ENCODE peak calls at places on chromosomes 11 and 22, in nine cellular contexts. One of them, this sample, is unnamed.
A peak's percentile ranks its signal among the peaks of the same experiment; 100 is the strongest.

GRCh38 chr11:69836401-69836800 is 17.2 kb upstream of the FGF3 start:
- DNase-seq in RPMI8226: no peak
- DNase-seq in activated CD8-positive, alpha-beta memory T cell treated with anti-CD3 and anti-CD28 coated beads for 1 hour: no peak
- DNase-seq in stomach: no peak
- DNase-seq in suprapubic skin: peak; percentile 31
- DNase-seq in NCI-H1436: no peak
- DNase-seq in adrenal gland: no peak
- DNase-seq in C1 segment of cervical spinal cord: no peak
- DNase-seq in GM04503: no peak
- DNase-seq in this sample: peak; percentile 35

GRCh38 chr11:64015935-64016468 is 19.7 kb upstream of the FLRT1 start:
- DNase-seq in RPMI8226: no peak
- DNase-seq in activated CD8-positive, alpha-beta memory T cell treated with anti-CD3 and anti-CD28 coated beads for 1 hour: no peak
- DNase-seq in stomach: no peak
- DNase-seq in suprapubic skin: no peak
- DNase-seq in NCI-H1436: no peak
- DNase-seq in adrenal gland: no peak
- DNase-seq in C1 segment of cervical spinal cord: no peak
- DNase-seq in GM04503: no peak
- DNase-seq in this sample: no peak

GRCh38 chr11:131914299-131914902 is 544.0 kb downstream of the NTM start:
- DNase-seq in RPMI8226: no peak
- DNase-seq in activated CD8-positive, alpha-beta memory T cell treated with anti-CD3 and anti-CD28 coated beads for 1 hour: no peak
- DNase-seq in stomach: no peak
- DNase-seq in suprapubic skin: no peak
- DNase-seq in NCI-H1436: no peak
- DNase-seq in adrenal gland: no peak
- DNase-seq in C1 segment of cervical spinal cord: no peak
- DNase-seq in GM04503: no peak
- DNase-seq in this sample: no peak

GRCh38 chr11:72573380-72573949 is 100.8 kb downstream of the PDE2A start:
- DNase-seq in RPMI8226: peak; percentile 32
- DNase-seq in activated CD8-positive, alpha-beta memory T cell treated with anti-CD3 and anti-CD28 coated beads for 1 hour: no peak
- DNase-seq in stomach: no peak
- DNase-seq in suprapubic skin: peak; percentile 63
- DNase-seq in NCI-H1436: peak; percentile 32
- DNase-seq in adrenal gland: no peak
- DNase-seq in C1 segment of cervical spinal cord: peak; percentile 11
- DNase-seq in GM04503: no peak
- DNase-seq in this sample: peak; percentile 70

GRCh38 chr11:78220218-78221157 is 31.8 kb downstream of the USP35 start:
- DNase-seq in RPMI8226: no peak
- DNase-seq in activated CD8-positive, alpha-beta memory T cell treated with anti-CD3 and anti-CD28 coated beads for 1 hour: no peak
- DNase-seq in stomach: no peak
- DNase-seq in suprapubic skin: peak; percentile 60
- DNase-seq in NCI-H1436: no peak
- DNase-seq in adrenal gland: no peak
- DNase-seq in C1 segment of cervical spinal cord: no peak
- DNase-seq in GM04503: no peak
- DNase-seq in this sample: no peak

GRCh38 chr11:113675003-113675471 is 31.1 kb downstream of the TMPRSS5 start:
- DNase-seq in RPMI8226: no peak
- DNase-seq in activated CD8-positive, alpha-beta memory T cell treated with anti-CD3 and anti-CD28 coated beads for 1 hour: no peak
- DNase-seq in stomach: no peak
- DNase-seq in suprapubic skin: no peak
- DNase-seq in NCI-H1436: no peak
- DNase-seq in adrenal gland: no peak
- DNase-seq in C1 segment of cervical spinal cord: no peak
- DNase-seq in GM04503: peak; percentile 92
- DNase-seq in this sample: no peak

GRCh38 chr22:19759459-19759993 is 1.1 kb upstream of the TBX1 start:
- DNase-seq in RPMI8226: no peak
- DNase-seq in activated CD8-positive, alpha-beta memory T cell treated with anti-CD3 and anti-CD28 coated beads for 1 hour: no peak
- DNase-seq in stomach: no peak
- DNase-seq in suprapubic skin: no peak
- DNase-seq in NCI-H1436: no peak
- DNase-seq in adrenal gland: no peak
- DNase-seq in C1 segment of cervical spinal cord: no peak
- DNase-seq in GM04503: no peak
- DNase-seq in this sample: no peak

GRCh38 chr22:30253205-30253852 is 6.8 kb upstream of the LIF start:
- DNase-seq in RPMI8226: no peak
- DNase-seq in activated CD8-positive, alpha-beta memory T cell treated with anti-CD3 and anti-CD28 coated beads for 1 hour: no peak
- DNase-seq in stomach: peak; percentile 43
- DNase-seq in suprapubic skin: no peak
- DNase-seq in NCI-H1436: no peak
- DNase-seq in adrenal gland: no peak
- DNase-seq in C1 segment of cervical spinal cord: peak; percentile 43
- DNase-seq in GM04503: no peak
- DNase-seq in this sample: peak; percentile 77

GRCh38 chr11:34916810-34917780 is 677 bp downstream of the PDHX start:
- DNase-seq in RPMI8226: no peak
- DNase-seq in activated CD8-positive, alpha-beta memory T cell treated with anti-CD3 and anti-CD28 coated beads for 1 hour: no peak
- DNase-seq in stomach: no peak
- DNase-seq in suprapubic skin: no peak
- DNase-seq in NCI-H1436: no peak
- DNase-seq in adrenal gland: no peak
- DNase-seq in C1 segment of cervical spinal cord: no peak
- DNase-seq in GM04503: no peak
- DNase-seq in this sample: no peak

GRCh38 chr11:17275376-17276235 is 933 bp upstream of the NUCB2 start:
- DNase-seq in RPMI8226: no peak
- DNase-seq in activated CD8-positive, alpha-beta memory T cell treated with anti-CD3 and anti-CD28 coated beads for 1 hour: no peak
- DNase-seq in stomach: no peak
- DNase-seq in suprapubic skin: no peak
- DNase-seq in NCI-H1436: no peak
- DNase-seq in adrenal gland: no peak
- DNase-seq in C1 segment of cervical spinal cord: peak; percentile 26
- DNase-seq in GM04503: no peak
- DNase-seq in this sample: no peak

GRCh38 chr11:22304337-22304961 is 33.7 kb upstream of the SLC17A6 start:
- DNase-seq in RPMI8226: peak; percentile 18
- DNase-seq in activated CD8-positive, alpha-beta memory T cell treated with anti-CD3 and anti-CD28 coated beads for 1 hour: no peak
- DNase-seq in stomach: no peak
- DNase-seq in suprapubic skin: no peak
- DNase-seq in NCI-H1436: peak; percentile 1
- DNase-seq in adrenal gland: no peak
- DNase-seq in C1 segment of cervical spinal cord: no peak
- DNase-seq in GM04503: no peak
- DNase-seq in this sample: no peak

GRCh38 chr11:65890324-65891179 is at the start of gene CCDC85B:
- DNase-seq in RPMI8226: peak; percentile 99
- DNase-seq in activated CD8-positive, alpha-beta memory T cell treated with anti-CD3 and anti-CD28 coated beads for 1 hour: peak; percentile 98
- DNase-seq in stomach: peak; percentile 99
- DNase-seq in suprapubic skin: peak; percentile 99
- DNase-seq in NCI-H1436: peak; percentile 92
- DNase-seq in adrenal gland: peak; percentile 98
- DNase-seq in C1 segment of cervical spinal cord: peak; percentile 96
- DNase-seq in GM04503: peak; percentile 72
- DNase-seq in this sample: peak; percentile 99

GRCh38 chr11:6927030-6927617 is 898 bp downstream of the ZNF215 start:
- DNase-seq in RPMI8226: peak; percentile 70
- DNase-seq in activated CD8-positive, alpha-beta memory T cell treated with anti-CD3 and anti-CD28 coated beads for 1 hour: no peak
- DNase-seq in stomach: no peak
- DNase-seq in suprapubic skin: no peak
- DNase-seq in NCI-H1436: peak; percentile 12
- DNase-seq in adrenal gland: no peak
- DNase-seq in C1 segment of cervical spinal cord: no peak
- DNase-seq in GM04503: no peak
- DNase-seq in this sample: no peak

GRCh38 chr11:86180860-86181259 is 63.7 kb upstream of the EED start:
- DNase-seq in RPMI8226: no peak
- DNase-seq in activated CD8-positive, alpha-beta memory T cell treated with anti-CD3 and anti-CD28 coated beads for 1 hour: no peak
- DNase-seq in stomach: no peak
- DNase-seq in suprapubic skin: no peak
- DNase-seq in NCI-H1436: no peak
- DNase-seq in adrenal gland: no peak
- DNase-seq in C1 segment of cervical spinal cord: no peak
- DNase-seq in GM04503: no peak
- DNase-seq in this sample: no peak

GRCh38 chr22:19811811-19812771 is 42.6 kb downstream of the GNB1L start:
- DNase-seq in RPMI8226: no peak
- DNase-seq in activated CD8-positive, alpha-beta memory T cell treated with anti-CD3 and anti-CD28 coated beads for 1 hour: no peak
- DNase-seq in stomach: peak; percentile 22
- DNase-seq in suprapubic skin: peak; percentile 77
- DNase-seq in NCI-H1436: no peak
- DNase-seq in adrenal gland: peak; percentile 8
- DNase-seq in C1 segment of cervical spinal cord: no peak
- DNase-seq in GM04503: no peak
- DNase-seq in this sample: no peak

GRCh38 chr11:70328556-70328955 is 58.1 kb downstream of the PPFIA1 start:
- DNase-seq in RPMI8226: no peak
- DNase-seq in activated CD8-positive, alpha-beta memory T cell treated with anti-CD3 and anti-CD28 coated beads for 1 hour: no peak
- DNase-seq in stomach: no peak
- DNase-seq in suprapubic skin: no peak
- DNase-seq in NCI-H1436: no peak
- DNase-seq in adrenal gland: no peak
- DNase-seq in C1 segment of cervical spinal cord: no peak
- DNase-seq in GM04503: no peak
- DNase-seq in this sample: no peak

GRCh38 chr22:23359583-23360123 is 179.3 kb downstream of the BCR start:
- DNase-seq in RPMI8226: no peak
- DNase-seq in activated CD8-positive, alpha-beta memory T cell treated with anti-CD3 and anti-CD28 coated beads for 1 hour: no peak
- DNase-seq in stomach: no peak
- DNase-seq in suprapubic skin: no peak
- DNase-seq in NCI-H1436: no peak
- DNase-seq in adrenal gland: no peak
- DNase-seq in C1 segment of cervical spinal cord: no peak
- DNase-seq in GM04503: no peak
- DNase-seq in this sample: no peak

GRCh38 chr11:121661796-121662508 is 209.2 kb upstream of the SORL1-AS1 start:
- DNase-seq in RPMI8226: no peak
- DNase-seq in activated CD8-positive, alpha-beta memory T cell treated with anti-CD3 and anti-CD28 coated beads for 1 hour: no peak
- DNase-seq in stomach: no peak
- DNase-seq in suprapubic skin: no peak
- DNase-seq in NCI-H1436: no peak
- DNase-seq in adrenal gland: no peak
- DNase-seq in C1 segment of cervical spinal cord: no peak
- DNase-seq in GM04503: peak; percentile 72
- DNase-seq in this sample: no peak

GRCh38 chr11:111089759-111090158 is 155.8 kb upstream of the POU2AF2 start:
- DNase-seq in RPMI8226: no peak
- DNase-seq in activated CD8-positive, alpha-beta memory T cell treated with anti-CD3 and anti-CD28 coated beads for 1 hour: no peak
- DNase-seq in stomach: no peak
- DNase-seq in suprapubic skin: no peak
- DNase-seq in NCI-H1436: no peak
- DNase-seq in adrenal gland: no peak
- DNase-seq in C1 segment of cervical spinal cord: no peak
- DNase-seq in GM04503: no peak
- DNase-seq in this sample: no peak

GRCh38 chr11:79402912-79403311 is 37.9 kb downstream of the TENM4 start:
- DNase-seq in RPMI8226: no peak
- DNase-seq in activated CD8-positive, alpha-beta memory T cell treated with anti-CD3 and anti-CD28 coated beads for 1 hour: no peak
- DNase-seq in stomach: no peak
- DNase-seq in suprapubic skin: no peak
- DNase-seq in NCI-H1436: no peak
- DNase-seq in adrenal gland: no peak
- DNase-seq in C1 segment of cervical spinal cord: no peak
- DNase-seq in GM04503: no peak
- DNase-seq in this sample: no peak

GRCh38 chr11:118785362-118785761 is 5.6 kb downstream of the DDX6 start:
- DNase-seq in RPMI8226: no peak
- DNase-seq in activated CD8-positive, alpha-beta memory T cell treated with anti-CD3 and anti-CD28 coated beads for 1 hour: no peak
- DNase-seq in stomach: no peak
- DNase-seq in suprapubic skin: no peak
- DNase-seq in NCI-H1436: no peak
- DNase-seq in adrenal gland: no peak
- DNase-seq in C1 segment of cervical spinal cord: no peak
- DNase-seq in GM04503: no peak
- DNase-seq in this sample: no peak

GRCh38 chr11:19868871-19869270 is 156.2 kb downstream of the NAV2 start:
- DNase-seq in RPMI8226: no peak
- DNase-seq in activated CD8-positive, alpha-beta memory T cell treated with anti-CD3 and anti-CD28 coated beads for 1 hour: no peak
- DNase-seq in stomach: no peak
- DNase-seq in suprapubic skin: no peak
- DNase-seq in NCI-H1436: no peak
- DNase-seq in adrenal gland: no peak
- DNase-seq in C1 segment of cervical spinal cord: no peak
- DNase-seq in GM04503: no peak
- DNase-seq in this sample: no peak

GRCh38 chr22:30872282-30873041 is 96.1 kb downstream of the MORC2 start:
- DNase-seq in RPMI8226: no peak
- DNase-seq in activated CD8-positive, alpha-beta memory T cell treated with anti-CD3 and anti-CD28 coated beads for 1 hour: no peak
- DNase-seq in stomach: no peak
- DNase-seq in suprapubic skin: peak; percentile 62
- DNase-seq in NCI-H1436: no peak
- DNase-seq in adrenal gland: peak; percentile 10
- DNase-seq in C1 segment of cervical spinal cord: no peak
- DNase-seq in GM04503: no peak
- DNase-seq in this sample: peak; percentile 58

GRCh38 chr11:96162816-96163499 is 180.0 kb downstream of the MAML2 start:
- DNase-seq in RPMI8226: no peak
- DNase-seq in activated CD8-positive, alpha-beta memory T cell treated with anti-CD3 and anti-CD28 coated beads for 1 hour: no peak
- DNase-seq in stomach: no peak
- DNase-seq in suprapubic skin: no peak
- DNase-seq in NCI-H1436: no peak
- DNase-seq in adrenal gland: peak; percentile 31
- DNase-seq in C1 segment of cervical spinal cord: no peak
- DNase-seq in GM04503: peak; percentile 96
- DNase-seq in this sample: no peak

GRCh38 chr22:20899827-20900423 is 17.3 kb upstream of the CRKL start:
- DNase-seq in RPMI8226: no peak
- DNase-seq in activated CD8-positive, alpha-beta memory T cell treated with anti-CD3 and anti-CD28 coated beads for 1 hour: no peak
- DNase-seq in stomach: no peak
- DNase-seq in suprapubic skin: no peak
- DNase-seq in NCI-H1436: no peak
- DNase-seq in adrenal gland: no peak
- DNase-seq in C1 segment of cervical spinal cord: no peak
- DNase-seq in GM04503: no peak
- DNase-seq in this sample: no peak

GRCh38 chr22:22458896-22459588 is 49.5 kb downstream of the ZNF280B start:
- DNase-seq in RPMI8226: no peak
- DNase-seq in activated CD8-positive, alpha-beta memory T cell treated with anti-CD3 and anti-CD28 coated beads for 1 hour: no peak
- DNase-seq in stomach: no peak
- DNase-seq in suprapubic skin: no peak
- DNase-seq in NCI-H1436: no peak
- DNase-seq in adrenal gland: no peak
- DNase-seq in C1 segment of cervical spinal cord: no peak
- DNase-seq in GM04503: no peak
- DNase-seq in this sample: no peak

GRCh38 chr11:85827768-85828639 is 17.1 kb upstream of the SYTL2 start:
- DNase-seq in RPMI8226: no peak
- DNase-seq in activated CD8-positive, alpha-beta memory T cell treated with anti-CD3 and anti-CD28 coated beads for 1 hour: no peak
- DNase-seq in stomach: no peak
- DNase-seq in suprapubic skin: no peak
- DNase-seq in NCI-H1436: no peak
- DNase-seq in adrenal gland: no peak
- DNase-seq in C1 segment of cervical spinal cord: no peak
- DNase-seq in GM04503: peak; percentile 97
- DNase-seq in this sample: no peak

GRCh38 chr11:128453444-128454336 is 133.7 kb downstream of the ETS1 start:
- DNase-seq in RPMI8226: no peak
- DNase-seq in activated CD8-positive, alpha-beta memory T cell treated with anti-CD3 and anti-CD28 coated beads for 1 hour: no peak
- DNase-seq in stomach: peak; percentile 59
- DNase-seq in suprapubic skin: no peak
- DNase-seq in NCI-H1436: no peak
- DNase-seq in adrenal gland: peak; percentile 75
- DNase-seq in C1 segment of cervical spinal cord: no peak
- DNase-seq in GM04503: peak; percentile 94
- DNase-seq in this sample: no peak

GRCh38 chr22:27514612-27515011 is 286.9 kb downstream of the MN1 start:
- DNase-seq in RPMI8226: no peak
- DNase-seq in activated CD8-positive, alpha-beta memory T cell treated with anti-CD3 and anti-CD28 coated beads for 1 hour: no peak
- DNase-seq in stomach: no peak
- DNase-seq in suprapubic skin: no peak
- DNase-seq in NCI-H1436: no peak
- DNase-seq in adrenal gland: no peak
- DNase-seq in C1 segment of cervical spinal cord: no peak
- DNase-seq in GM04503: no peak
- DNase-seq in this sample: no peak